ENCODE peak calls at places on chromosomes 2 and 18, in six cellular contexts. D is right lobe of liver, Z is esophagus squamous epithelium, E is body of pancreas, P is ovary, J is sigmoid colon. I is an unnamed sample.
A peak's percentile ranks its signal among the peaks of the same experiment; 100 is the strongest.

GRCh38 chr2:133421516-133422324 is 146.5 kb downstream of the NCKAP5 start:
- DNase-seq in E (no peak), Z (no peak), D (peak; percentile 49), P (no peak), J (no peak), I (no peak)

GRCh38 chr18:66346833-66347595 is 256.9 kb downstream of the CDH19 start:
- DNase-seq in D (no peak), E (no peak), Z (no peak), P (no peak), J (no peak), I (no peak)

GRCh38 chr2:127220102-127220806 is at the start of gene CYP27C1:
- DNase-seq in J (no peak), D (no peak), E (no peak), Z (no peak), P (no peak), I (no peak)

GRCh38 chr2:158893057-158893456 is 75.4 kb upstream of the TANC1 start:
- DNase-seq in Z (no peak), E (no peak), D (no peak), P (no peak), J (no peak), I (no peak)

GRCh38 chr2:183029219-183029618 is 9.0 kb downstream of the NCKAP1 start:
- DNase-seq in J (no peak), D (no peak), P (no peak), Z (no peak), E (no peak), I (no peak)

GRCh38 chr2:239820836-239821693 is 204.1 kb downstream of the NDUFA10 start:
- DNase-seq in D (no peak), J (peak; percentile 68), P (peak; percentile 11), E (no peak), Z (no peak), I (peak; percentile 61)

GRCh38 chr2:203490391-203490790 is 44.7 kb downstream of the RAPH1 start:
- DNase-seq in P (no peak), D (no peak), Z (no peak), E (no peak), J (no peak), I (no peak)

GRCh38 chr18:76932026-76932819 is 109.9 kb downstream of the ZNF236 start:
- DNase-seq in Z (no peak), J (no peak), E (no peak), P (no peak), D (no peak), I (peak; percentile 36)

GRCh38 chr18:53380063-53380639 is 844.3 kb downstream of the MBD2 start:
- DNase-seq in P (no peak), D (no peak), Z (no peak), J (no peak), E (no peak), I (no peak)

GRCh38 chr2:127407661-127408003 is 10.6 kb upstream of the PROC start:
- DNase-seq in E (no peak), D (no peak), P (no peak), J (no peak), Z (no peak), I (no peak)

GRCh38 chr2:173590278-173590811 is 235.7 kb downstream of the CDCA7 start:
- DNase-seq in P (no peak), D (no peak), E (peak; percentile 39), Z (no peak), J (no peak), I (peak; percentile 81)

GRCh38 chr2:201151127-201152074 is 31.5 kb upstream of the CASP10 start:
- DNase-seq in J (no peak), E (no peak), D (no peak), Z (no peak), P (no peak), I (no peak)
- TF ChIP-seq POLR2A in J (no peak), E (no peak), D (no peak), Z (no peak), P (no peak), I (peak; percentile 48)

GRCh38 chr2:224875153-224875552 is 159.0 kb upstream of the CCDC195 start:
- DNase-seq in D (no peak), P (no peak), J (no peak), E (no peak), Z (no peak), I (no peak)
- H3K36me3 ChIP-seq in D (no peaks in the 10 kb centered on the region), P (no peaks in the 10 kb centered on the region), J (no peaks in the 10 kb centered on the region), E (no peaks in the 10 kb centered on the region), Z (no peaks in the 10 kb centered on the region), I (no peaks in the 10 kb centered on the region)

GRCh38 chr2:53787911-53788289 is 1.1 kb downstream of the ERLEC1 start:
- DNase-seq in D (no peak), Z (no peak), E (no peak), P (no peak), J (no peak), I (no peak)

GRCh38 chr2:53787255-53787910 is 539 bp downstream of the ERLEC1 start:
- DNase-seq in Z (no peak), E (no peak), P (no peak), D (no peak), J (no peak), I (no peak)

GRCh38 chr2:53784431-53784830 is 2.3 kb downstream of the ASB3 start:
- DNase-seq in Z (no peak), D (no peak), P (no peak), J (no peak), E (no peak), I (no peak)

GRCh38 chr2:53785378-53785777 is 1.4 kb downstream of the ASB3 start:
- DNase-seq in J (no peak), P (no peak), D (no peak), E (no peak), Z (no peak), I (no peak)

GRCh38 chr2:53786371-53787254 is at the start of the genes ASB3 and ERLEC1:
- DNase-seq in J (peak; percentile 93), D (peak; percentile 93), E (peak; percentile 89), Z (peak; percentile 41), P (peak; percentile 85), I (peak; percentile 89)
- TF ChIP-seq POLR2A in J (peak; percentile 58), D (peak; percentile 53), E (peak; percentile 79), Z (no peak), P (peak; percentile 51), I (no peak)

DNA sequence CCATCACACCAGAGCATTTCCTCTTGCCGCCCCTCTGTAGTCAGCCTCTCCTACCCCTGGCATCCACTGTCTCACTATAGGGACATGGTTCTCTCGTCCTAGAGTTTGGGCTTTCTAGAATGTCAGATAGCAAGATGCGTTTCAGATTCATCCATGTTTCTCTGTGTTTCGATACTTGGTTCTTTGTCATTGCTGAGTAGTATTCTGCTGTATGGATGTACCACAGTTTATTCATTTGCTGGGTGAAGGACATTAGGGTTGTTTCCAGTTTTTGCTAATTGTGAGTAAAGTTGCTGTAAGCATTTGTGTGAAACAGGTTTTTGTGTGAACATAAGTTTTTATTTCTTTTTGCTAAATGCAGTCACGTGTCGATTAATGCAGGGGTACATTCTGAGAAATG is 3.8 kb downstream of the ZNF532 start:
- DNase-seq in E (no peak), Z (no peak), J (peak; percentile 30), D (no peak), P (no peak), I (no peak)
- H3K36me3 ChIP-seq in E (no peaks in the 10 kb centered on the region), Z (no peaks in the 10 kb centered on the region), J (peaks cover 11% of the 10 kb centered on the region), D (no peaks in the 10 kb centered on the region), P (no peaks in the 10 kb centered on the region), I (peaks cover 27% of the 10 kb centered on the region)

GRCh38 chr2:64860321-64860751 is 128.9 kb upstream of the SLC1A4 start:
- DNase-seq in P (no peak), E (no peak), D (no peak), J (no peak), Z (no peak), I (no peak)

GRCh38 chr2:64858541-64859031 is 130.6 kb upstream of the SLC1A4 start:
- DNase-seq in J (peak; percentile 70), E (no peak), P (no peak), D (no peak), Z (no peak), I (no peak)

GRCh38 chr2:64860936-64861335 is 128.3 kb upstream of the SLC1A4 start:
- DNase-seq in E (no peak), D (no peak), P (no peak), J (no peak), Z (no peak), I (no peak)

GRCh38 chr2:64857581-64858471 is 131.4 kb upstream of the SLC1A4 start:
- DNase-seq in E (no peak), J (peak; percentile 80), Z (no peak), P (peak; percentile 72), D (no peak), I (peak; percentile 47)

GRCh38 chr2:64859208-64860161 is 129.7 kb upstream of the SLC1A4 start:
- DNase-seq in J (peak; percentile 97), D (peak; percentile 92), P (peak; percentile 90), E (peak; percentile 89), Z (peak; percentile 14), I (peak; percentile 96)
- TF ChIP-seq POLR2A in J (no peak), D (peak; percentile 41), P (no peak), E (peak; percentile 55), Z (no peak), I (peak; percentile 49)

GRCh38 chr18:22796069-22796468 is 137.1 kb upstream of the RBBP8 start:
- DNase-seq in J (no peak), Z (no peak), D (no peak), P (no peak), E (no peak), I (no peak)

GRCh38 chr18:22789600-22789999 is 143.5 kb upstream of the RBBP8 start:
- DNase-seq in P (no peak), Z (no peak), E (no peak), D (no peak), J (no peak), I (no peak)

GRCh38 chr18:22790545-22791415 is 142.3 kb upstream of the RBBP8 start:
- DNase-seq in E (no peak), Z (no peak), J (no peak), P (no peak), D (no peak), I (no peak)
- H3K36me3 ChIP-seq in E (no peaks in the 10 kb centered on the region), Z (no peaks in the 10 kb centered on the region), J (no peaks in the 10 kb centered on the region), P (no peaks in the 10 kb centered on the region), D (no peaks in the 10 kb centered on the region), I (no peaks in the 10 kb centered on the region)

DNA sequence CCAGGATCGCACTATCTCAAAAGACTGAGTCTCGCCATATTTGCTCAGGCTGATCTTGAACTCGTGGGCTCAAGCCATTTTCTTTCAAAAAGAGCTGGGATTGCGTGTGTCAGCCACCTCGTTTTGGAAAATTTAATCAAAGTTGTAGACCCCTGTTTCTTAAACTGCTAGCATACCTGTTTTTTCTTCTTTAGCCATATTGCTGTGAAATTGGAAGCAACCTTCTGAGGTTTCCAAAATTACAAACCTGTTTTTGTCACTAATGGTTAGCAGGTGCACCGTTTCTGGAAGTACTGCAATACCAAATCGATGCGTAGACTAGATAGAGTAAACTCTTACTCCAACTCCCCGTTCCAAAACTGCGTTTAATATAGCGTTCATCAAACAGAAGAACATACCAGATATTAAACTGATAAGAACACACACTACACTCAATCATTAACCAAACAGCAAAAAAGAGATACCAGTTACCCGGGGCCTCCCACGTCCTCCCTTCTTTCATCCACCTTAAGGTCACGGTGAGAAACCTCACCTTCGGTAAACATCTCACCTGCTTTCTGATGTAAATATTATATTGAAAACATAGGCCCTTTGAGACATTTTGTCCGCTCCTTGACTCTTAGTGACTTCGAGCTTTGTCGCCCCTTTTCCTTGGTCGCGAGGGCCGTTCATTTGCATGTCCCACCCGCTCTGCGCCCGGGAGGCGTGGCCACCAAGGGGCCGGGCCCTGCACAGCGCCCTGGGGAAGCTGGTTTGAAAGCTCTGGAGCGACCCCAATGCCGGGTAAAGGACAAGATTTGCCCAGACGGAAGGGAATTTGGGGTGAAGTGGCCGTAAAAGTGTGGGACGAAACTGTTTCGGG is at the start of gene RNU2-63P:
- DNase-seq in J (peak; percentile 83), E (peak; percentile 80), P (peak; percentile 78), Z (no peak), D (peak; percentile 84), I (peak; percentile 47)
- TF ChIP-seq POLR2A in J (peak; percentile 1), E (peak; percentile 95), P (no peak), Z (no peak), D (peak; percentile 72), I (peak; percentile 66)